ENCODE peak calls at places on chromosomes 13 and 19, in seven cellular contexts. One of them, this sample, is unnamed.

GRCh38 chr13:53068841-53069520 is 40.4 kb downstream of the OLFM4 start:
- DNase-seq in GM03348: no peak
- DNase-seq in GM12892: no peak
- DNase-seq in HCEC 1CT: no peak
- DNase-seq in iPS DF 6.9: no peak
- DNase-seq in T follicular helper cell: no peak
- DNase-seq in body of pancreas: no peak
- DNase-seq in this sample: no peak

GRCh38 chr19:18086590-18087138 is at the start of gene IL12RB1:
- DNase-seq in body of pancreas: no peak
- DNase-seq in iPS DF 6.9: no peak
- DNase-seq in T follicular helper cell: peak; percentile 33
- DNase-seq in HCEC 1CT: no peak
- DNase-seq in GM12892: peak; percentile 52
- DNase-seq in GM03348: no peak
- DNase-seq in this sample: no peak

GRCh38 chr13:60019119-60019993 is 144.4 kb downstream of the DIAPH3 start:
- DNase-seq in GM12892: no peak
- DNase-seq in T follicular helper cell: no peak
- DNase-seq in HCEC 1CT: no peak
- DNase-seq in GM03348: peak; percentile 9
- DNase-seq in iPS DF 6.9: no peak
- DNase-seq in body of pancreas: no peak
- DNase-seq in this sample: no peak

GRCh38 chr13:40640202-40640601 is 26.2 kb downstream of the FOXO1 start:
- DNase-seq in HCEC 1CT: no peak
- DNase-seq in GM03348: no peak
- DNase-seq in T follicular helper cell: no peak
- DNase-seq in iPS DF 6.9: no peak
- DNase-seq in body of pancreas: no peak
- DNase-seq in GM12892: no peak
- DNase-seq in this sample: no peak

GRCh38 chr19:13459351-13459750 is 46.9 kb downstream of the CACNA1A start:
- DNase-seq in GM12892: no peak
- DNase-seq in body of pancreas: no peak
- DNase-seq in iPS DF 6.9: no peak
- DNase-seq in GM03348: no peak
- DNase-seq in T follicular helper cell: no peak
- DNase-seq in HCEC 1CT: no peak
- DNase-seq in this sample: no peak

GRCh38 chr19:55253842-55254624 is 4.8 kb downstream of the PPP6R1 start:
- DNase-seq in GM03348: no peak
- DNase-seq in body of pancreas: no peak
- DNase-seq in HCEC 1CT: no peak
- DNase-seq in GM12892: peak; percentile 69
- DNase-seq in iPS DF 6.9: no peak
- DNase-seq in T follicular helper cell: peak; percentile 54
- DNase-seq in this sample: no peak

GRCh38 chr13:113916330-113916815 is 52.5 kb upstream of the GAS6 start:
- DNase-seq in GM03348: no peak
- DNase-seq in iPS DF 6.9: no peak
- DNase-seq in GM12892: no peak
- DNase-seq in T follicular helper cell: no peak
- DNase-seq in HCEC 1CT: peak; percentile 64
- DNase-seq in body of pancreas: no peak
- DNase-seq in this sample: peak; percentile 3

GRCh38 chr13:68128297-68128915 is 898.3 kb upstream of the PCDH9 start:
- DNase-seq in body of pancreas: no peak
- DNase-seq in HCEC 1CT: no peak
- DNase-seq in T follicular helper cell: no peak
- DNase-seq in GM03348: no peak
- DNase-seq in iPS DF 6.9: no peak
- DNase-seq in GM12892: no peak
- DNase-seq in this sample: no peak

GRCh38 chr13:26584713-26585112 is 27.2 kb downstream of the WASF3 start:
- DNase-seq in T follicular helper cell: no peak
- DNase-seq in body of pancreas: no peak
- DNase-seq in iPS DF 6.9: no peak
- DNase-seq in HCEC 1CT: peak; percentile 87
- DNase-seq in GM03348: peak; percentile 82
- DNase-seq in GM12892: no peak
- DNase-seq in this sample: no peak

GRCh38 chr13:59103004-59103768 is 1060.5 kb downstream of the DIAPH3 start:
- DNase-seq in GM12892: no peak
- DNase-seq in HCEC 1CT: peak; percentile 68
- DNase-seq in iPS DF 6.9: no peak
- DNase-seq in body of pancreas: no peak
- DNase-seq in T follicular helper cell: no peak
- DNase-seq in GM03348: no peak
- DNase-seq in this sample: no peak

GRCh38 chr13:113846639-113847318 is 17.1 kb downstream of the GAS6 start:
- DNase-seq in iPS DF 6.9: no peak
- DNase-seq in body of pancreas: peak; percentile 9
- DNase-seq in HCEC 1CT: no peak
- DNase-seq in GM12892: no peak
- DNase-seq in GM03348: no peak
- DNase-seq in T follicular helper cell: no peak
- DNase-seq in this sample: peak; percentile 64